ENCODE peak calls at places on chromosomes 2 and 18, in ten cellular contexts. U, X, C, B, Q, D, J, V, O and S are unnamed samples.

GRCh38 chr2:235024191-235024611 is 72.4 kb downstream of the SH3BP4 start:
- DNase-seq in U (no peak), X (peak), C (no peak), B (peak), Q (no peak), D (no peak), J (no peak), V (peak), O (peak), S (no peak)

GRCh38 chr2:174593041-174593440 is 4.6 kb downstream of the WIPF1 start:
- DNase-seq in U (no peak), X (no peak), C (no peak), B (no peak), Q (no peak), D (no peak), J (no peak), V (no peak), O (no peak), S (no peak)

GRCh38 chr2:25251461-25252273 is 83.3 kb upstream of the POMC start:
- DNase-seq in U (peak), X (no peak), C (no peak), B (peak), Q (no peak), D (peak), J (peak), V (no peak), O (peak), S (no peak)

GRCh38 chr18:79527656-79528055 is 131.9 kb downstream of the NFATC1 start:
- DNase-seq in U (no peak), X (no peak), C (peak), B (no peak), Q (no peak), D (no peak), J (no peak), V (no peak), O (no peak), S (no peak)

GRCh38 chr2:122750808-122751207 is 995.4 kb downstream of the TSN start:
- DNase-seq in U (no peak), X (no peak), C (no peak), B (no peak), Q (no peak), D (no peak), J (no peak), V (no peak), O (no peak), S (no peak)

GRCh38 chr2:120734930-120735611 is 597 bp upstream of the GLI2 start:
- DNase-seq in U (no peak), X (no peak), C (peak), B (no peak), Q (peak), D (peak), J (no peak), V (no peak), O (peak), S (no peak)

GRCh38 chr2:69163109-69163508 is 150.1 kb downstream of the ANTXR1 start:
- DNase-seq in U (peak), X (peak), C (no peak), B (peak), Q (peak), D (peak), J (peak), V (peak), O (peak), S (peak)

GRCh38 chr2:219021591-219021990 is 19.7 kb downstream of the CFAP65 start:
- DNase-seq in U (no peak), X (no peak), C (no peak), B (no peak), Q (no peak), D (no peak), J (no peak), V (no peak), O (no peak), S (no peak)

GRCh38 chr2:96120991-96121390 is 4.6 kb upstream of the ADRA2B start:
- DNase-seq in U (no peak), X (no peak), C (no peak), B (no peak), Q (no peak), D (no peak), J (no peak), V (no peak), O (no peak), S (no peak)

GRCh38 chr2:172336681-172337080 is 90.7 kb upstream of the ITGA6 start:
- DNase-seq in U (no peak), X (no peak), C (no peak), B (no peak), Q (no peak), D (no peak), J (no peak), V (no peak), O (no peak), S (no peak)

GRCh38 chr2:241895427-241895731 is 25.9 kb downstream of the RTP5 start:
- DNase-seq in U (no peak), X (no peak), C (no peak), B (no peak), Q (no peak), D (no peak), J (no peak), V (no peak), O (no peak), S (no peak)

GRCh38 chr2:236051803-236052202 is 116.4 kb downstream of the GBX2 start:
- DNase-seq in U (no peak), X (no peak), C (no peak), B (no peak), Q (no peak), D (no peak), J (no peak), V (no peak), O (no peak), S (no peak)

GRCh38 chr2:236054125-236054524 is 114.1 kb downstream of the GBX2 start:
- DNase-seq in U (no peak), X (no peak), C (no peak), B (peak), Q (no peak), D (no peak), J (no peak), V (no peak), O (peak), S (no peak)

GRCh38 chr2:236052206-236052605 is 116.0 kb downstream of the GBX2 start:
- DNase-seq in U (no peak), X (no peak), C (no peak), B (no peak), Q (no peak), D (no peak), J (no peak), V (no peak), O (no peak), S (no peak)

GRCh38 chr2:236054661-236055060 is 113.5 kb downstream of the GBX2 start:
- DNase-seq in U (no peak), X (no peak), C (no peak), B (no peak), Q (no peak), D (no peak), J (no peak), V (no peak), O (no peak), S (no peak)

GRCh38 chr2:236052926-236053846 is 115.0 kb downstream of the GBX2 start:
- DNase-seq in U (no peak), X (no peak), C (no peak), B (no peak), Q (no peak), D (no peak), J (no peak), V (no peak), O (no peak), S (no peak)
- TF ChIP-seq CTCF in U (no peak), X (no peak), C (no peak), B (no peak), Q (no peak), D (no peak), J (no peak), V (no peak), O (no peak), S (no peak)

GRCh38 chr2:197356136-197356535 is 45.6 kb upstream of the ANKRD44 start:
- DNase-seq in U (peak), X (no peak), C (no peak), B (no peak), Q (no peak), D (peak), J (no peak), V (no peak), O (no peak), S (no peak)

GRCh38 chr2:197353393-197354168 is 43.0 kb upstream of the ANKRD44 start:
- DNase-seq in U (no peak), X (no peak), C (no peak), B (no peak), Q (no peak), D (no peak), J (no peak), V (no peak), O (no peak), S (no peak)

GRCh38 chr2:197357986-197358385 is 47.4 kb upstream of the ANKRD44 start:
- DNase-seq in U (no peak), X (no peak), C (no peak), B (no peak), Q (no peak), D (no peak), J (no peak), V (no peak), O (no peak), S (no peak)

GRCh38 chr2:197349699-197350098 is 39.1 kb upstream of the ANKRD44 start:
- DNase-seq in U (no peak), X (no peak), C (no peak), B (no peak), Q (no peak), D (no peak), J (no peak), V (no peak), O (no peak), S (no peak)

GRCh38 chr2:197354169-197354558 is 43.6 kb upstream of the ANKRD44 start:
- DNase-seq in U (no peak), X (no peak), C (no peak), B (no peak), Q (no peak), D (no peak), J (no peak), V (no peak), O (no peak), S (no peak)
- H3K4me3 ChIP-seq in U (no peak), X (no peak), C (no peak), B (no peak), Q (no peak), D (no peak), J (no peak), V (no peak), O (no peak), S (no peak)

GRCh38 chr2:211985393-211985792 is 553.2 kb downstream of the ERBB4 start:
- DNase-seq in U (no peak), X (no peak), C (no peak), B (no peak), Q (no peak), D (no peak), J (no peak), V (no peak), O (no peak), S (no peak)

DNA sequence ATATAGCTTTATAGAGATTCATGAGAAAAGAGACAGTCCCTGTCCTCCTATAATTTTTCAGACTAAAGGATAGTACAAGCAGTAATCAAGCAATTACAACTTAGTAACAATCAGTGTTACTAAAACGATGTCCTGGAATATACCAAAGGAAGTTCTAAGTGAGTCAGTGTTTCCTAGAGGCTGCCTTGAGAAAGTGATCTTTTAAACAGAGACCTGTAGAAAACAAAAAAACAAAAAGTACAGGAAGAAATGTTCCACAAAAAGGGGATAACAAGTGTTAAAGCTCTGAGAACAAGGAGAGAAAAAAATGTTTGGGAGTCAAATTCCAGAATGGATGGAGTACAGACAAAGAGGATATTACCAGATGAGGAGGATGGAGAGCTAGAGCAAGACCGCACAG is 556.4 kb downstream of the ERBB4 start:
- DNase-seq in U (peak), X (no peak), C (no peak), B (no peak), Q (no peak), D (peak), J (no peak), V (no peak), O (no peak), S (no peak)
- TF ChIP-seq CTCF in U (no peak), X (no peak), C (no peak), B (no peak), Q (no peak), D (no peak), J (no peak), V (no peak), O (no peak), S (no peak)

DNA sequence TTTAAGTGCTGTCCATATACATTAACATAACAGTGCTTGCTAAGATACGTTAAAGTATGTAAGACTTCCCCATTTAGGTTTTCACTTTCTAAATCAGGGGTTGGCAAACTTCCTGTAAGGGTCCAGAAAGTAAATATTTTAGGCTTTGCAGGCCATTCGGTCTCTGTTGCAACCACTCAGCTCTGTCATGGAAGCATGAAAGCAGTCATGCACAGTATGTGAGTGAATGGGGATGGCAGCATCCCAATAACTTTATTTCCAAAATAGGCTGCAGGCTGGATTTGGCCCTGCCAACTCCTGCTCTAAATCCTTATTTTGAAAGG is 128.7 kb downstream of the PLA2R1 start:
- DNase-seq in U (no peak), X (no peak), C (no peak), B (no peak), Q (peak), D (peak), J (peak), V (no peak), O (peak), S (no peak)
- H3K4me3 ChIP-seq in U (no peak), X (no peak), C (no peak), B (no peak), Q (no peak), D (no peak), J (peak), V (no peak), O (no peak), S (no peak)